ENCODE peak calls at places on chromosome 11, in seven cellular contexts. X is right cardiac atrium; J is CD4-positive, CD25-positive, alpha-beta regulatory T cell; N is keratinocyte; S is A549; I is HepG2; O is uterus. K is an unnamed sample.

GRCh38 chr11:76013526-76013925 is 192.8 kb downstream of the WNT11 start:
- DNase-seq in X (no peak), J (no peak), N (no peak), S (no peak), I (no peak), O (no peak), K (no peak)

GRCh38 chr11:26623076-26623666 is 51.1 kb upstream of the MUC15 start:
- DNase-seq in X (no peak), J (no peak), N (no peak), S (peak; percentile 42), I (no peak), O (no peak), K (no peak)

GRCh38 chr11:58567889-58568512 is 7.7 kb downstream of the LPXN start:
- DNase-seq in X (peak; percentile 41), J (peak; percentile 78), N (no peak), S (peak; percentile 68), I (peak; percentile 49), O (peak; percentile 31), K (peak; percentile 78)

GRCh38 chr11:94131363-94132115 is 2.9 kb downstream of the PANX1 start:
- DNase-seq in X (peak; percentile 45), J (no peak), N (no peak), S (no peak), I (no peak), O (peak; percentile 56), K (no peak)

GRCh38 chr11:72239849-72240460 is 4.0 kb downstream of the PHOX2A start:
- DNase-seq in X (peak; percentile 73), J (no peak), N (no peak), S (no peak), I (no peak), O (peak; percentile 55), K (peak; percentile 88)

GRCh38 chr11:109320595-109320994 is 101.4 kb upstream of the C11orf87 start:
- DNase-seq in X (no peak), J (no peak), N (peak; percentile 26), S (peak; percentile 2), I (no peak), O (no peak), K (no peak)

GRCh38 chr11:95005642-95006041 is 19.4 kb upstream of the KDM4E start:
- DNase-seq in X (no peak), J (no peak), N (no peak), S (no peak), I (no peak), O (no peak), K (no peak)

GRCh38 chr11:17609536-17610401 is 62.7 kb downstream of the OTOG start:
- DNase-seq in X (no peak), J (no peak), N (no peak), S (no peak), I (no peak), O (no peak), K (peak; percentile 66)

GRCh38 chr11:612201-612960 is 3.4 kb downstream of the IRF7 start:
- DNase-seq in X (no peak), J (no peak), N (no peak), S (peak; percentile 57), I (peak; percentile 29), O (peak; percentile 18), K (no peak)

GRCh38 chr11:106231591-106231990 is 154.1 kb downstream of the AASDHPPT start:
- DNase-seq in X (no peak), J (no peak), N (no peak), S (no peak), I (no peak), O (no peak), K (no peak)

GRCh38 chr11:66676931-66677598 is 622 bp downstream of the RBM4B start:
- DNase-seq in X (no peak), J (no peak), N (no peak), S (no peak), I (no peak), O (no peak), K (no peak)

GRCh38 chr11:112267188-112267591 is 6.5 kb upstream of the PLET1 start:
- DNase-seq in X (no peak), J (no peak), N (no peak), S (no peak), I (peak; percentile 37), O (no peak), K (no peak)

GRCh38 chr11:82315093-82315492 is 418.6 kb downstream of the FAM181B start:
- DNase-seq in X (no peak), J (no peak), N (no peak), S (peak; percentile 20), I (peak; percentile 23), O (peak; percentile 16), K (peak; percentile 42)

GRCh38 chr11:69280994-69281393 is 13.0 kb upstream of the MYEOV start:
- DNase-seq in X (peak; percentile 73), J (no peak), N (peak; percentile 90), S (peak; percentile 79), I (no peak), O (no peak), K (no peak)

DNA sequence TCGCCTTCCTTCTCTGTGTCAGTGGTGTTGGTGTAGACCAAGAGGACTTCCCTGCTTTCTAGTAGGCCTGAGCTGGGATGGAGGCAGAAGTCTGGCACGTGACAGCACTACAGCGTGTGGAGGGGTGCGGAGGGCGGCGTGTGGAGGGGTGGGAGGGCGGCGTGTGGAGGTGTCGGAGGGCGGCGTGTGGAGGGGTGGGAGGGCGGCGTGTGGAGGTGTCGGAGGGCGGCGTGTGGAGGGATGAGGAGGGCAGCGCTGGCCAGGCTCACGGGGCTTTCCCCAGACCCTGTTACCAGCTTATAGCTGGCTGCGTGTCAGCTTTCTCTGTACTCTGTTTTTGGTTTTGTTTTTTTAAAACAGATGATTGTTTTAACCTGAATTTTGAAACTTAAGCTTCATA is 45.7 kb upstream of the CTTN start:
- DNase-seq in X (no peak), J (no peak), N (no peak), S (no peak), I (no peak), O (no peak), K (no peak)
- H3K27ac ChIP-seq in X (no peak overlapping the region), J (no peak overlapping the region), N (no peak overlapping the region), S (no peak overlapping the region), I (no peak overlapping the region), O (peak overlapping the region; percentile 55), K (no peak overlapping the region)

GRCh38 chr11:62554377-62554776 is 7.8 kb upstream of the AHNAK start:
- DNase-seq in X (no peak), J (no peak), N (no peak), S (no peak), I (no peak), O (no peak), K (no peak)
- H3K4me1 ChIP-seq in X (peaks cover 43% of the 10 kb centered on the region), J (peaks cover 98% of the 10 kb centered on the region), N (peaks cover 79% of the 10 kb centered on the region), S (peaks cover 83% of the 10 kb centered on the region), I (peaks cover 88% of the 10 kb centered on the region), O (peaks cover 28% of the 10 kb centered on the region), K (no peaks in the 10 kb centered on the region)

DNA sequence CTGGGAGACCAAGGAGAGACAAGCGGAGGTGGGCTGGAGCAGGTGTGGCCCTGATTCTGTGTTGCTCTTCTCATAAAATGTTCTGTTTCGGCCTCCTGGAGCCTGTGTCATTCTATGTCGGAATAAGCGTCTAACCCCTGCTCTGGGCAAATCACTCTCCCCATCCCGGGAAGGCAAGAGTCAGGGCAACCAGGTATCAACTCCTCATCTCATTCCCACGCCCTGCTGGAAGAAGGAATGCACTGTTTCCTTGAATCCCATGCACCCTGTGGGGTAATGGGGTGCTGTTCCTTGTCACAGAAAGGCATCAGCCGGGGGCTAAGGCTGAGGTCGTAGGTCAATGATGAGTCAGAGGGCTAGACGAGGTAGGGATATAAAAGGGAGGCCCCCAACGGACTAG is 2.6 kb downstream of the FAM180B start:
- DNase-seq in X (no peak), J (no peak), N (no peak), S (no peak), I (no peak), O (no peak), K (peak; percentile 0)
- H3K4me3 ChIP-seq in X (no peak overlapping the region), J (no peak overlapping the region), N (no peak overlapping the region), S (no peak overlapping the region), I (no peak overlapping the region), O (peak overlapping the region; percentile 34), K (no peak overlapping the region)

DNA sequence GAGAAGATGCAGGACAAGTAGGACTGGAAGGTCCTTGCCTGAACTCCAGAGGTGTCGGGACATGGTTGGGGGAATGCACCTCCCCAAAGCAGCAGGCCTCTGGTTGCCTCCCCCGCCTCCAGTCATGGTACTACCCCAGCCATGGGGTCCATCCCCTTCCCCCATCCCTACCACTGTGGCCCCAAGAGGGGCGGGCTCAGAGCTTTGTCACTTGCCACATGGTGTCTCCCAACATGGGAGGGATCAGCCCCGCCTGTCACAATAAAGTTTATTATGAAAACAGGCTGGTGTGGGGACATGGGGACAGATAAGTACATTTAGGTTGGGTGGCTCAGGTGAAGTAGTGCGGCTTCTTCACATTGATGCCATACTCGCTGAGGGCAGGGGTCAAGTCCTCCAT is 1.4 kb downstream of the TAF10 start:
- DNase-seq in X (no peak), J (no peak), N (no peak), S (no peak), I (no peak), O (no peak), K (no peak)
- H3K27ac ChIP-seq in X (no peak overlapping the region), J (peak overlapping the region; percentile 95), N (no peak overlapping the region), S (peak overlapping the region; percentile 98), I (no peak overlapping the region), O (peak overlapping the region; percentile 99), K (peak overlapping the region; percentile 93)

GRCh38 chr11:61907282-61907681 is 10.1 kb downstream of the RAB3IL1 start:
- DNase-seq in X (peak; percentile 10), J (no peak), N (no peak), S (no peak), I (no peak), O (no peak), K (no peak)

GRCh38 chr11:61908730-61909622 is 8.4 kb downstream of the RAB3IL1 start:
- DNase-seq in X (peak; percentile 68), J (no peak), N (no peak), S (no peak), I (no peak), O (peak; percentile 64), K (peak; percentile 80)

GRCh38 chr11:61906522-61906909 is 10.8 kb downstream of the RAB3IL1 start:
- DNase-seq in X (peak; percentile 2), J (no peak), N (no peak), S (no peak), I (no peak), O (no peak), K (no peak)

GRCh38 chr11:61905801-61906521 is 11.4 kb downstream of the RAB3IL1 start:
- DNase-seq in X (peak; percentile 8), J (no peak), N (no peak), S (no peak), I (no peak), O (no peak), K (no peak)

DNA sequence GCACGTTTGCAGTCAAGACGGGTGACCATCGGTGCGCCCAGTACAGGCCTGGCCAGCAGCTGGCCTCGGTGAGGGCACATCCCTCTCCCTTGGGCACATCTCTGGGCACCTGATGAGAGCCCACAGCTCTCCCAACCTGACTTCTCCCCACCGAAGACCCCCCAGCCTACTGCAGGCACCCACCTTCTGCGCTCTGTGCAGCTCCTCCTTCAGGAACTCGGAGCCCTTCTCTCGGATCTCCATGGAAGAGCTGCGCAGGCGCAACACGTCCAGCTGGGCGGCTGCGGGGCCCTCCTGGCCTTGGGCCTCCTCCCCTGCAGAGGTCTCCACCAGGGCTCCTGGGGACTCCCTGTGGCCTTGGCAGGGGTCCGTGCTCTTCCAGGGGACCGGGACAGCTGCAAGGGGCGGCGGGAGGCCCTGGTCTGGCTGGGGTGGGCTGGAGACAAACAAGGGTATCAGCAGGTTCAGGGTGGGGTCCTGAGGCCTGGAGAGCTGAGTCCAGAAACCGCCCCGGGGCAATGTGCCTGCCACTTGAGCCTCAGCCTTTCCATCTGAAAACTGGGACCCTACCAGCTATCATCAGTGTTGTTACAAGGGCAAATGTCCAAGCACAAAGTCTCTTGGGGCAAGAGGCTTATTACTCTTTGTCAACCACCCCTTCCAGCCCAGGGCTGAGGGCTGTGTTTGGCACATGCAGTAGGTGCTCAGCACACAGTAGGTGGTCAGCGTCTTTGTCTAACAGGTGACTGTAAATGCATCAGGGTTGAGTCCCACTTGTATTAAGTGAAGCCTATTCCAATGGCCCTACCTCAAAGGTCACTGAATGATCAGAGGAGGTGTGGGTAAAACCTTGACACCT is 9.3 kb downstream of the RAB3IL1 start:
- DNase-seq in X (peak; percentile 7), J (no peak), N (no peak), S (no peak), I (no peak), O (no peak), K (peak; percentile 40)
- H3K4me1 ChIP-seq in X (peaks cover 6% of the 10 kb centered on the region), J (no peaks in the 10 kb centered on the region), N (no peaks in the 10 kb centered on the region), S (no peaks in the 10 kb centered on the region), I (peaks cover 42% of the 10 kb centered on the region), O (no peaks in the 10 kb centered on the region), K (no peaks in the 10 kb centered on the region)

K was measured in aorta.